ENCODE peak calls at places on chromosomes 16 and 17, in four cellular contexts. A is amniotic stem cell; D is hepatic stellate cell; S is stimulated activated CD8-positive, alpha-beta memory T cell treated with anti-CD3 and anti-CD28 coated beads, Interleukin-15, amount 100 ng/mL, for 24 hours. J is an unnamed sample.

GRCh38 chr16:85796152-85796551 is 3.2 kb downstream of the EMC8 start:
- DNase-seq in D (no peak), S (no peak), A (no peak), J (no peak)

GRCh38 chr17:42519546-42520444 is 16.2 kb upstream of the NAGLU start:
- DNase-seq in D (peak; percentile 85), A (peak; percentile 92), S (no peak), J (peak; percentile 98)

GRCh38 chr16:66344533-66345145 is 21.9 kb upstream of the CDH5 start:
- DNase-seq in S (no peak), D (no peak), A (peak; percentile 67), J (peak; percentile 44)

GRCh38 chr17:7850970-7851437 is 3.9 kb upstream of the TMEM88 start:
- DNase-seq in D (no peak), S (no peak), A (no peak), J (no peak)

GRCh38 chr17:40901981-40902862 is 17.2 kb upstream of the KRT20 start:
- DNase-seq in S (no peak), A (no peak), D (peak; percentile 27), J (no peak)

GRCh38 chr17:72576289-72576759 is 455.5 kb downstream of the SOX9 start:
- DNase-seq in D (no peak), S (no peak), A (no peak), J (no peak)

GRCh38 chr16:73187163-73187562 is 139.2 kb upstream of the ZFHX3 start:
- DNase-seq in A (no peak), D (no peak), S (no peak), J (peak; percentile 11)

GRCh38 chr17:74085434-74085833 is 118.0 kb upstream of the RPL38 start:
- DNase-seq in S (no peak), A (no peak), D (no peak), J (no peak)

GRCh38 chr17:2215616-2216364 is 87.8 kb downstream of the SMG6 start:
- DNase-seq in S (no peak), D (peak; percentile 76), A (peak; percentile 35), J (peak; percentile 92)